ENCODE peak calls at places on chromosome 15, in eight cellular contexts. One of them, this sample, is unnamed.

GRCh38 chr15:40928975-40929729 is at the start of gene DLL4:
- DNase-seq in M059J: peak
- DNase-seq in EH: peak
- DNase-seq in H4: no peak
- DNase-seq in stimulated activated CD4-positive, alpha-beta T cell treated with anti-CD3 and anti-CD28 coated beads, Interleukin-1b, Interleukin-23, amount 100 ng/mL, for 48 hours: peak
- DNase-seq in activated gamma-delta T cell: peak
- DNase-seq in HT1080: peak
- DNase-seq in NT2/D1: no peak
- DNase-seq in this sample: no peak

GRCh38 chr15:68382286-68383007 is 49.5 kb downstream of the ITGA11 start:
- DNase-seq in stimulated activated CD4-positive, alpha-beta T cell treated with anti-CD3 and anti-CD28 coated beads, Interleukin-1b, Interleukin-23, amount 100 ng/mL, for 48 hours: no peak
- DNase-seq in HT1080: no peak
- DNase-seq in M059J: peak
- DNase-seq in H4: no peak
- DNase-seq in EH: peak
- DNase-seq in NT2/D1: no peak
- DNase-seq in activated gamma-delta T cell: no peak
- DNase-seq in this sample: peak

GRCh38 chr15:78617131-78617915 is 3.5 kb downstream of the CHRNA3 start:
- DNase-seq in EH: no peak
- DNase-seq in NT2/D1: no peak
- DNase-seq in M059J: no peak
- DNase-seq in H4: no peak
- DNase-seq in activated gamma-delta T cell: no peak
- DNase-seq in stimulated activated CD4-positive, alpha-beta T cell treated with anti-CD3 and anti-CD28 coated beads, Interleukin-1b, Interleukin-23, amount 100 ng/mL, for 48 hours: no peak
- DNase-seq in HT1080: no peak
- DNase-seq in this sample: peak

GRCh38 chr15:53716909-53717878 is 42.3 kb downstream of the WDR72 start:
- DNase-seq in H4: peak
- DNase-seq in M059J: no peak
- DNase-seq in NT2/D1: no peak
- DNase-seq in HT1080: peak
- DNase-seq in EH: no peak
- DNase-seq in activated gamma-delta T cell: no peak
- DNase-seq in stimulated activated CD4-positive, alpha-beta T cell treated with anti-CD3 and anti-CD28 coated beads, Interleukin-1b, Interleukin-23, amount 100 ng/mL, for 48 hours: no peak
- DNase-seq in this sample: no peak

GRCh38 chr15:68113273-68113672 is 59.2 kb downstream of the PIAS1 start:
- DNase-seq in NT2/D1: no peak
- DNase-seq in HT1080: no peak
- DNase-seq in activated gamma-delta T cell: no peak
- DNase-seq in H4: no peak
- DNase-seq in M059J: peak
- DNase-seq in EH: peak
- DNase-seq in stimulated activated CD4-positive, alpha-beta T cell treated with anti-CD3 and anti-CD28 coated beads, Interleukin-1b, Interleukin-23, amount 100 ng/mL, for 48 hours: no peak
- DNase-seq in this sample: no peak

GRCh38 chr15:38682363-38682762 is 117.7 kb upstream of the RASGRP1 start:
- DNase-seq in stimulated activated CD4-positive, alpha-beta T cell treated with anti-CD3 and anti-CD28 coated beads, Interleukin-1b, Interleukin-23, amount 100 ng/mL, for 48 hours: no peak
- DNase-seq in HT1080: no peak
- DNase-seq in H4: no peak
- DNase-seq in EH: no peak
- DNase-seq in NT2/D1: no peak
- DNase-seq in activated gamma-delta T cell: no peak
- DNase-seq in M059J: no peak
- DNase-seq in this sample: no peak

GRCh38 chr15:71003314-71003713 is 110.7 kb downstream of the LRRC49 start:
- DNase-seq in M059J: peak
- DNase-seq in stimulated activated CD4-positive, alpha-beta T cell treated with anti-CD3 and anti-CD28 coated beads, Interleukin-1b, Interleukin-23, amount 100 ng/mL, for 48 hours: no peak
- DNase-seq in NT2/D1: no peak
- DNase-seq in EH: peak
- DNase-seq in HT1080: peak
- DNase-seq in H4: no peak
- DNase-seq in activated gamma-delta T cell: no peak
- DNase-seq in this sample: no peak

GRCh38 chr15:67043939-67044771 is 21.2 kb upstream of the SMAD3 start:
- DNase-seq in M059J: peak
- DNase-seq in HT1080: peak
- DNase-seq in EH: peak
- DNase-seq in stimulated activated CD4-positive, alpha-beta T cell treated with anti-CD3 and anti-CD28 coated beads, Interleukin-1b, Interleukin-23, amount 100 ng/mL, for 48 hours: no peak
- DNase-seq in NT2/D1: peak
- DNase-seq in H4: peak
- DNase-seq in activated gamma-delta T cell: no peak
- DNase-seq in this sample: no peak

GRCh38 chr15:60243769-60244168 is 154.0 kb downstream of the ANXA2 start:
- DNase-seq in M059J: no peak
- DNase-seq in HT1080: no peak
- DNase-seq in EH: no peak
- DNase-seq in stimulated activated CD4-positive, alpha-beta T cell treated with anti-CD3 and anti-CD28 coated beads, Interleukin-1b, Interleukin-23, amount 100 ng/mL, for 48 hours: no peak
- DNase-seq in NT2/D1: no peak
- DNase-seq in activated gamma-delta T cell: no peak
- DNase-seq in H4: no peak
- DNase-seq in this sample: no peak

GRCh38 chr15:81001180-81002003 is 669 bp downstream of the TLNRD1 start:
- DNase-seq in EH: peak
- DNase-seq in NT2/D1: no peak
- DNase-seq in H4: no peak
- DNase-seq in activated gamma-delta T cell: peak
- DNase-seq in M059J: peak
- DNase-seq in stimulated activated CD4-positive, alpha-beta T cell treated with anti-CD3 and anti-CD28 coated beads, Interleukin-1b, Interleukin-23, amount 100 ng/mL, for 48 hours: peak
- DNase-seq in HT1080: peak
- DNase-seq in this sample: peak

GRCh38 chr15:91491131-91491950 is 362.2 kb upstream of the SLCO3A1 start:
- DNase-seq in M059J: peak
- DNase-seq in HT1080: peak
- DNase-seq in activated gamma-delta T cell: no peak
- DNase-seq in EH: peak
- DNase-seq in stimulated activated CD4-positive, alpha-beta T cell treated with anti-CD3 and anti-CD28 coated beads, Interleukin-1b, Interleukin-23, amount 100 ng/mL, for 48 hours: no peak
- DNase-seq in NT2/D1: no peak
- DNase-seq in H4: peak
- DNase-seq in this sample: no peak

GRCh38 chr15:37014137-37014536 is 86.2 kb downstream of the MEIS2 start:
- DNase-seq in M059J: peak
- DNase-seq in HT1080: no peak
- DNase-seq in H4: no peak
- DNase-seq in EH: no peak
- DNase-seq in stimulated activated CD4-positive, alpha-beta T cell treated with anti-CD3 and anti-CD28 coated beads, Interleukin-1b, Interleukin-23, amount 100 ng/mL, for 48 hours: no peak
- DNase-seq in NT2/D1: no peak
- DNase-seq in activated gamma-delta T cell: no peak
- DNase-seq in this sample: no peak

GRCh38 chr15:88830016-88830415 is 26.8 kb downstream of the ACAN start:
- DNase-seq in H4: no peak
- DNase-seq in HT1080: no peak
- DNase-seq in NT2/D1: no peak
- DNase-seq in M059J: no peak
- DNase-seq in activated gamma-delta T cell: no peak
- DNase-seq in stimulated activated CD4-positive, alpha-beta T cell treated with anti-CD3 and anti-CD28 coated beads, Interleukin-1b, Interleukin-23, amount 100 ng/mL, for 48 hours: no peak
- DNase-seq in EH: no peak
- DNase-seq in this sample: no peak

This sample was measured in osteocyte.